ENCODE peak calls at places on chromosomes 2 and 18, in four cellular contexts. M, H, A and C are unnamed samples.

GRCh38 chr18:23067236-23067635 is 68.0 kb upstream of the CABLES1 start:
- DNase-seq in H (no peak), A (no peak), M (peak; percentile 12), C (no peak)

GRCh38 chr2:56348382-56348781 is 164.6 kb downstream of the CCDC85A start:
- DNase-seq in M (no peak), H (no peak), A (no peak), C (no peak)

GRCh38 chr2:52034706-52035105 is 1002.8 kb upstream of the NRXN1 start:
- DNase-seq in M (no peak), H (no peak), A (no peak), C (no peak)

GRCh38 chr18:34971313-34971712 is 69.9 kb upstream of the MAPRE2 start:
- DNase-seq in A (no peak), M (no peak), H (no peak), C (no peak)

GRCh38 chr2:187054501-187055319 is 205.7 kb upstream of the ZSWIM2 start:
- DNase-seq in H (no peak), A (no peak), M (peak; percentile 19), C (no peak)

GRCh38 chr2:172095146-172095904 is 7.4 kb downstream of the DLX2 start:
- DNase-seq in A (no peak), H (no peak), M (no peak), C (no peak)

GRCh38 chr18:49811151-49811938 is 2.0 kb downstream of the ACAA2 start:
- DNase-seq in M (no peak), A (no peak), H (no peak), C (no peak)

GRCh38 chr2:151410485-151410833 is 757 bp downstream of the RIF1 start:
- DNase-seq in A (no peak), H (no peak), M (peak; percentile 50), C (no peak)

GRCh38 chr2:174606336-174606735 is 8.7 kb upstream of the WIPF1 start:
- DNase-seq in H (no peak), A (no peak), M (no peak), C (no peak)

GRCh38 chr2:113175101-113175628 is 1.4 kb downstream of the PSD4 start:
- DNase-seq in H (no peak), A (no peak), M (no peak), C (no peak)

GRCh38 chr18:905948-906415 is 1.3 kb downstream of the ADCYAP1 start:
- DNase-seq in M (no peak), H (no peak), A (no peak), C (no peak)

GRCh38 chr2:42095923-42096408 is 48.1 kb downstream of the PKDCC start:
- DNase-seq in A (peak; percentile 48), M (peak; percentile 81), H (peak; percentile 39), C (peak; percentile 41)

GRCh38 chr2:26521054-26521912 is 43.4 kb upstream of the OTOF start:
- DNase-seq in A (peak; percentile 38), H (peak; percentile 63), M (peak; percentile 18), C (peak; percentile 7)

GRCh38 chr2:160453111-160453820 is 40.3 kb downstream of the RBMS1 start:
- DNase-seq in H (no peak), M (no peak), A (no peak), C (no peak)

GRCh38 chr2:17231425-17231965 is 286.7 kb downstream of the RAD51AP2 start:
- DNase-seq in A (no peak), H (no peak), M (no peak), C (no peak)

GRCh38 chr2:53033416-53033815 is 734.2 kb upstream of the CHAC2 start:
- DNase-seq in M (no peak), H (no peak), A (no peak), C (no peak)

GRCh38 chr18:11034816-11035215 is 114.6 kb downstream of the PIEZO2 start:
- DNase-seq in M (peak; percentile 27), A (no peak), H (no peak), C (no peak)

GRCh38 chr18:48795696-48796095 is 155.1 kb downstream of the SMAD7 start:
- DNase-seq in H (no peak), A (no peak), M (no peak), C (no peak)

GRCh38 chr2:205025580-205026240 is 480.4 kb downstream of the PARD3B start:
- DNase-seq in A (no peak), H (no peak), M (peak; percentile 24), C (no peak)

GRCh38 chr2:216620806-216621205 is 12.4 kb upstream of the IGFBP2 start:
- DNase-seq in H (no peak), M (no peak), A (no peak), C (no peak)

GRCh38 chr2:10659898-10660568 is 29.7 kb downstream of the NOL10 start:
- DNase-seq in H (peak; percentile 55), M (peak; percentile 48), A (peak; percentile 49), C (no peak)

GRCh38 chr2:238476258-238476657 is 49.5 kb downstream of the ASB1 start:
- DNase-seq in H (no peak), A (no peak), M (no peak), C (no peak)
- H3K9me3 ChIP-seq in H (no peaks in the 10 kb centered on the region), A (no peaks in the 10 kb centered on the region), M (peaks cover 19% of the 10 kb centered on the region), C (peaks cover 39% of the 10 kb centered on the region)

DNA sequence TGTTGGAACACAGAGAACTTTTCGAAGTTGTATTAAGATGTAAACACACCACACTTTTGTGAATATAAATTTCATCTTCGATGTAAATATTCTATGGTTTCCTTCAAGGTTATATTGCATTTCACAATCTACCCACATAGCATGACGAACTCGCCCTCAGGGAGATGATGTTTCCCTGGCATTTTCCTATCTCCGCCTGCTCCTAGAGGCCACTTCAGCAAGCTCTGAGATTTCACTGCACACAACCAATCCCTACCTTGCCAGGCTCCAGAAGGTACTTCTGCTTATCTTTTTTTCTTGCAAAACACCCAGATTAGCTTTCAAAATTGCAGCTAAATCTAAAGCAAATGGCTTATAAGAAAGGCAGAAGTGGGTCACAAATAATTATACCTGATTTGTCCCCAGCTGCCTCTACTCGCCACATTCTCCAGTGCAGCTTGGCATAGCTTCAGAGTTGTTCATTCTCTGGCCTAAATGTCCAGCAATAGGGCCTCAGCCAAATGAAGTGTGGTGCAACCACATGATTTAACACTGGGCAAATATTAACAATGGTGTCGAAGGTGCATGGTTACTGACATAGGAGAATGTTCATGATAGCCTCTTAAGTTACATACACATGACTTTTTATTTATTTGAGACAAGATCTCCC is 32.4 kb upstream of the MRPL19 start:
- DNase-seq in A (no peak), M (no peak), H (no peak), C (no peak)
- H3K4me1 ChIP-seq in A (no peaks in the 10 kb centered on the region), M (peaks cover 37% of the 10 kb centered on the region), H (no peaks in the 10 kb centered on the region), C (no peaks in the 10 kb centered on the region)

GRCh38 chr2:167784071-167784400 is 463.4 kb downstream of the STK39 start:
- DNase-seq in H (no peak), M (no peak), A (no peak), C (no peak)

GRCh38 chr2:167783266-167784070 is 463.9 kb downstream of the STK39 start:
- DNase-seq in A (no peak), H (no peak), M (no peak), C (no peak)

GRCh38 chr2:167787021-167787420 is 460.4 kb downstream of the STK39 start:
- DNase-seq in A (no peak), M (peak; percentile 35), H (no peak), C (no peak)

GRCh38 chr2:167787562-167787961 is 459.8 kb downstream of the STK39 start:
- DNase-seq in H (no peak), A (no peak), M (no peak), C (no peak)

DNA sequence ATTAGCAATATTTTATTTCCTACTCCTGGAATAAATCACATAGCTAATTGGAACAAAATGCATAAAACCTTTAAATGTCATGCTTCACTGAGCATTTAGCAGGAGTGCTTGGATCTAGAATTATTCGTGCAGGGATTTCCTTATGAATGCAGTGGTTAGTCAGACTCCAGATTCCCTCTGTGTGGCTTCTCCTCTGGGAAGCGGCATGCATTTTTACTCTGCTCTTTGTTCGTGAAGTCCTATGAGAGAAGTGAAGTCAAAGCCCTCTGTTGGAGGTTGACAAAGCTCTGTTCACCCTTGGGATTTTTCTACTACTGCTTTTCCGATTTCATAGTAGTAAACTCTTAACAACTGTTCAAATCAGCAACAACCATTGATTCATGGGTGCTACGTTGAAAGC is 461.8 kb downstream of the STK39 start:
- DNase-seq in A (no peak), H (no peak), M (no peak), C (no peak)
- TF ChIP-seq TCF7L2 in A (no peak), H (no peak), M (no peak), C (no peak)

GRCh38 chr18:70870292-70870691 is 581.4 kb downstream of the SOCS6 start:
- DNase-seq in H (no peak), M (no peak), A (no peak), C (no peak)
- H3K9me3 ChIP-seq in H (no peaks in the 10 kb centered on the region), M (peaks cover 3% of the 10 kb centered on the region), A (peaks cover 18% of the 10 kb centered on the region), C (no peaks in the 10 kb centered on the region)

DNA sequence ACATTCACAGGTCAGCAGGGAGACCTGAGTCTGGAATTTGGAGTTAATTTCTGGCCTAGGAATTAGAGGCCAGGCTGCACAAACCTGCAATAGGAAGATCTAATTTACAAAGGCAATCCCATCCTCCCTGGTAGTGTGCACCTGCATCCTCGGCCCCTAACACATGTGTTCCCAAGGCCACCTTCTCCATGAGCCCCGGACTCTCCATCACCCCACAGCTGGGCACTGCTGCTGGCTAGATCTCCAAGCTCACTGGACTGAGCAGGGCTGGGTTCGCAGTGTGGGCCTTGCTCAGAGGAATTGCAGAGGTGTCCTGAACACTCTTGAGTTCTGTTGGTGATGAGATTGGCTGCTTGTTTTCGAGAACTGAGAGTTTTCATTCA is 162.6 kb upstream of the TWIST2 start:
- DNase-seq in M (no peak), H (no peak), A (no peak), C (no peak)
- H3K4me1 ChIP-seq in M (no peaks in the 10 kb centered on the region), H (no peaks in the 10 kb centered on the region), A (peaks cover 19% of the 10 kb centered on the region), C (peaks cover 9% of the 10 kb centered on the region)

DNA sequence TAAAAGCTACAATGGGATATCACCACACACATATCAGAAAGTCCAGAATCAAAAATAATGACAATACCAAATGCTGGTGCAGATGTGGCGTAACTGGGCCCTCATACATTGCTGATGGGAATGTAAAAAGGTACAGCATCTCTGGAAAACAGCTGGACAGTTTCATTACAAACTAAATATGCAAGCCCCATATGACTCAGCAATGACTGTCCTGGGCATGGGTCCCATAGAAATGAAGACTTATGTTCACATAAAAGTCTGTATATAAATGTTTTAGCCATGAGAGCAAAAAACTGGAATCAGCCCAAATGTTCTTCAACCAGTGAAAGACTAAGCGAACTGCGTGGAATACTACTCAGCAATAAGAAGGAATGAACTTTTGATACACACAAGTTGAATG is 56.7 kb downstream of the ALPK2 start:
- DNase-seq in A (no peak), H (no peak), M (no peak), C (peak; percentile 30)
- TF ChIP-seq TCF7L2 in A (no peak), H (no peak), M (no peak), C (no peak)

DNA sequence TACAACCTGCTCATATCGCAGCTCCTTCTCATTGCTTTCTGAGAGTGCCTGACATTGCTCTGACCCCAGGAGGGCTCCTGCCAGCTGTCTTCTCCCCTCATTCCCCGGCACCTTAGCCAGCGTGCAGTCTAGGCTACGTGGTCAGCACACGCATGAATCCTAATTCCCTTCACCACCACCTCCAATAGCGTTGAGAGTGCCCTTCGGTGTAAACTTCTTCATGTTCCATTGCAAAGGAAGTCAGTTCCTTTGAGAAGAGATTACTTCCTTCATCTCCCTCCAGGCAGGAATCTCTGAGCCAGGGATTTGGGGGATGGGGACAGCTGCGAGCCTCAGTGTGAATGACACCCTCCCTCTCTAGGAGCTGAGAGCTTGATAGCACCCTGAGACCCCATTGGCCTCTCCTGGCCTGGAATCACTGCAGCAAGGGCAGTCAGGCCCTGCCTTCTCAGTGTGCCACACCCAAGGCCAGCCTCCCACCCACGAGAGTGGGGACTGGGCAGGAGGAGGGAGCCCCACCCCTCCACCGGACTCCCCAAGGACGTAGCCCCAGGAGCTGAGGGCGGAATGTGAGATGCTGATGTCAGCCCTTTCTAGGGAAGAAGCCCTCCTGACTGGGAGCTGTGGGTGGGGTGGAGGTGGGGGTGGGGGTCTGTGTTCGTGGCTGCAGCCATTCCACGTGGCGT is 53.4 kb downstream of the SLC66A2 start:
- DNase-seq in M (no peak), H (no peak), A (no peak), C (no peak)
- H3K9me3 ChIP-seq in M (peaks cover 45% of the 10 kb centered on the region), H (peaks cover 2% of the 10 kb centered on the region), A (peaks cover 15% of the 10 kb centered on the region), C (peaks cover 40% of the 10 kb centered on the region)